ENCODE peak calls at places on chromosomes 5 and 9, in four cellular contexts. E is SK-N-SH, C is HCT116, M is K562. J is an unnamed sample.

GRCh38 chr9:38406476-38407186 is 14.1 kb downstream of the ALDH1B1 start:
- DNase-seq in C (no peak), M (no peak), E (no peak), J (no peak)

GRCh38 chr9:109652971-109653370 is 127.0 kb upstream of the PALM2AKAP2 start:
- DNase-seq in E (peak; percentile 10), M (no peak), C (no peak), J (peak; percentile 73)

GRCh38 chr9:128051932-128052734 is 15.0 kb downstream of the NAIF1 start:
- DNase-seq in M (no peak), E (no peak), C (peak; percentile 77), J (no peak)

GRCh38 chr5:139064613-139065012 is 133.6 kb downstream of the SIL1 start:
- DNase-seq in M (no peak), C (no peak), E (no peak), J (no peak)

GRCh38 chr9:108530141-108530540 is 325.6 kb downstream of the ACTL7B start:
- DNase-seq in E (no peak), M (no peak), C (no peak), J (no peak)

GRCh38 chr9:72383978-72384709 is 19.1 kb upstream of the ZFAND5 start:
- DNase-seq in E (no peak), M (no peak), C (no peak), J (no peak)

GRCh38 chr5:125525356-125525755 is 778.9 kb upstream of the ZNF608 start:
- DNase-seq in C (no peak), E (no peak), M (no peak), J (no peak)

GRCh38 chr9:28899926-28900325 is 1326.6 kb upstream of the C9orf72 start:
- DNase-seq in M (no peak), E (no peak), C (no peak), J (no peak)

GRCh38 chr9:133044661-133045060 is 13.9 kb downstream of the GTF3C5 start:
- DNase-seq in C (no peak), M (no peak), E (no peak), J (no peak)

GRCh38 chr9:89657765-89658164 is 53.0 kb downstream of the GADD45G start:
- DNase-seq in C (no peak), E (no peak), M (no peak), J (no peak)

GRCh38 chr5:67880876-67881275 is 334.7 kb upstream of the PIK3R1 start:
- DNase-seq in M (no peak), C (no peak), E (no peak), J (no peak)

GRCh38 chr5:66653380-66653779 is 57.2 kb downstream of the MAST4 start:
- DNase-seq in M (no peak), E (no peak), C (no peak), J (no peak)

GRCh38 chr5:83570916-83571315 is 99.4 kb downstream of the VCAN start:
- DNase-seq in M (no peak), E (no peak), C (no peak), J (no peak)

GRCh38 chr5:154630410-154630809 is 124.8 kb upstream of the LARP1 start:
- DNase-seq in M (no peak), C (no peak), E (no peak), J (no peak)

GRCh38 chr9:114433086-114433485 is 45.3 kb upstream of the AKNA start:
- DNase-seq in M (no peak), E (no peak), C (no peak), J (no peak)

GRCh38 chr5:76831108-76831447 is 12.2 kb downstream of the F2RL1 start:
- DNase-seq in M (no peak), E (no peak), C (no peak), J (no peak)

DNA sequence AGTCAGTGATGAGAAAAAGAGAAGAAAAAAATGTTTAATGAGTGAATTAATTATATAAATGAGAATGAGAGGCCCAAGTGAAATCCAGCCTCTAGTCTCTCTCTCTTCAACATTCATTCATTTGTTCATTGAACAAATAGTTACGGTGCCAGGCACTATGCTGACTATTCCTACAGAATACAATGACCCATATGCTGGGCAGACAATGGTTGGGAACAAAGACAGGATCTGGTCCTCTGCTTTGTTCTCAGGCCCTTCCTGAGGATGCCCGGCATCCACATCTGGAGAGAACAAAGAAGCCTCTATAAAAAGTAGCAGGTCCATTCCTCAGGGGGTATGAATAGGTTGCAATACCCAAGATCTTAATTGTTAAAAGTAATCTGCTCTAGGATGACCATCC is 6.9 kb downstream of the ADAM19 start:
- DNase-seq in E (no peak), M (no peak), C (no peak), J (no peak)
- TF ChIP-seq JUND in E (no peak), M (no peak), C (no peak), J (no peak)

GRCh38 chr5:150407097-150407720 is 5.5 kb downstream of the CD74 start:
- DNase-seq in C (no peak), E (no peak), M (no peak), J (no peak)
- TF ChIP-seq JUND in C (no peak), E (no peak), M (no peak), J (no peak)

DNA sequence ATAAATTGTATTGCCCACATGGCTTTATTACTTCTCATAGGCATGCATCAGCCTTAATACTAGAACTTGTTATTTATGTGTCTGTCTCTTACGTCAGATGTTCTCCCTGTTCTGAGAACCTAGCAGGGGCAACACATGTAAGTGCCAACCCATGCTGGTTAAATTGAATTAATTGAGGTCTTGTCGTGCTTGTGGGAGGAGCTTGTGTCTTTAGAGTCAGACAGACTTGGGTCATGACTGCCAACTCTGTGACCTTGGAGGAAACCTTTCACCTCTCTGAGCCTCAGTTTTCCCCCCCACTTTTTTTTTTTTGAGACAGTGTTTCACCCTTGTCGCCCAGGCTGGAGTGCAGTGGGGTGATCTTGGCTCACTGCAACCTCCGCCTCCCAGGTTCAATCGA is 2.2 kb upstream of the MEGF9 start:
- DNase-seq in C (no peak), E (no peak), M (no peak), J (no peak)
- TF ChIP-seq JUND in C (no peak), E (no peak), M (no peak), J (no peak)

DNA sequence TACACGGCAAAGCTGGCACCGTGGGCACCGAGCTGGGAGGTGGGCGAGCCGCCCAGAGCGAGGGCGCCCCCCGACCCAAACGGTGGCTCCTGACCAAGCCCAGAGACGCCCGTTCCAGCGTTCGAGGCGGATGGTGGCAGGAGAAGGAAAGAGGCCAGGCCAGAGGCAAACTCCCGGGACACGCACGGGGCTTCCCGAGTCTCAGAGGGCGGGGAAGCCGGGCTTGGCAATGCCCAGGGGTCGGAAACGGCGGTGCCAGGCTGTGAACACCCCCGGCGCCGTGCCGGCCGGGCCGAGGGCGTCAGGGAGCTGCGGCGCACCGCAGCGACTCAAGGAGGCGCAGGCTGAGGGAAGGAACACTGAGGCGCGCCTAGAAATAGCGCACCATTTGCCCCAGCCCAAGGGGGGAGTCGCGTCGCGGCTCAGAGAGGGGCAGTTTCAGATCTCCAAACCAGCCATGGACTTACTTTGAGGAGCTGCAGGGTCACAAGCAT is 397 bp downstream of the SPRY4 start:
- DNase-seq in C (no peak), M (no peak), E (peak; percentile 60), J (no peak)
- TF ChIP-seq JUND in C (no peak), M (no peak), E (no peak), J (no peak)

GRCh38 chr5:57833489-57833888 is 350.9 kb upstream of the ACTBL2 start:
- DNase-seq in E (no peak), C (no peak), M (no peak), J (no peak)

GRCh38 chr5:57834829-57835554 is 352.4 kb upstream of the ACTBL2 start:
- DNase-seq in E (peak; percentile 27), M (no peak), C (no peak), J (peak; percentile 79)

GRCh38 chr5:57836921-57837320 is 354.3 kb upstream of the ACTBL2 start:
- DNase-seq in E (no peak), C (no peak), M (no peak), J (no peak)

GRCh38 chr5:57839025-57839424 is 356.4 kb upstream of the ACTBL2 start:
- DNase-seq in M (no peak), E (no peak), C (no peak), J (no peak)

GRCh38 chr5:57836331-57836730 is 353.7 kb upstream of the ACTBL2 start:
- DNase-seq in M (no peak), C (no peak), E (no peak), J (no peak)
- TF ChIP-seq JUND in M (no peak), C (no peak), E (no peak), J (no peak)